ENCODE peak calls at places on chromosome 20, in nine cellular contexts. G is nephron progenitor cell; I is mucosa of descending colon; J is endodermal cell; P is CD8-positive, alpha-beta T cell; E is suprapubic skin; A is cardiac fibroblast; S is upper lobe of right lung; K is colonic mucosa. M is an unnamed sample.

GRCh38 chr20:3408251-3408637 is 775 bp upstream of the DNAAF9 start:
- DNase-seq in G (no peak), I (no peak), J (no peak), P (no peak), E (no peak), A (no peak), S (no peak), K (no peak), M (no peak)

GRCh38 chr20:10316582-10316981 is 98.0 kb downstream of the SNAP25 start:
- DNase-seq in G (no peak), I (peak), J (no peak), P (no peak), E (no peak), A (no peak), S (no peak), K (no peak), M (no peak)

GRCh38 chr20:19588731-19589130 is 169.3 kb upstream of the RIN2 start:
- DNase-seq in G (no peak), I (peak), J (no peak), P (no peak), E (no peak), A (peak), S (no peak), K (no peak), M (no peak)

GRCh38 chr20:56400001-56400640 is 7.7 kb downstream of the CSTF1 start:
- DNase-seq in G (peak), I (peak), J (peak), P (no peak), E (no peak), A (peak), S (no peak), K (peak), M (no peak)

GRCh38 chr20:48995599-48995998 is 50.5 kb upstream of the CSE1L start:
- DNase-seq in G (no peak), I (no peak), J (no peak), P (no peak), E (no peak), A (no peak), S (no peak), K (no peak), M (no peak)

GRCh38 chr20:50257860-50258259 is 67.2 kb downstream of the CEBPB start:
- DNase-seq in G (no peak), I (no peak), J (no peak), P (no peak), E (no peak), A (no peak), S (no peak), K (no peak), M (no peak)

GRCh38 chr20:25360631-25361286 is 29.9 kb downstream of the ABHD12 start:
- DNase-seq in G (no peak), I (no peak), J (no peak), P (no peak), E (no peak), A (peak), S (no peak), K (no peak), M (no peak)

GRCh38 chr20:46400253-46400652 is 6.2 kb downstream of the ELMO2 start:
- DNase-seq in G (no peak), I (no peak), J (peak), P (no peak), E (no peak), A (peak), S (no peak), K (no peak), M (no peak)

GRCh38 chr20:47262365-47263013 is 94.0 kb downstream of the ZMYND8 start:
- DNase-seq in G (no peak), I (no peak), J (no peak), P (no peak), E (no peak), A (no peak), S (no peak), K (no peak), M (no peak)

GRCh38 chr20:56322661-56323060 is 36.1 kb upstream of the FAM210B start:
- DNase-seq in G (no peak), I (no peak), J (no peak), P (no peak), E (no peak), A (no peak), S (no peak), K (no peak), M (no peak)

GRCh38 chr20:46709055-46709458 is 392 bp upstream of the SLC2A10 start:
- DNase-seq in G (no peak), I (peak), J (no peak), P (no peak), E (no peak), A (no peak), S (no peak), K (peak), M (no peak)

GRCh38 chr20:3729811-3730550 is 2.5 kb upstream of the HSPA12B start:
- DNase-seq in G (no peak), I (no peak), J (peak), P (no peak), E (no peak), A (no peak), S (peak), K (no peak), M (no peak)

GRCh38 chr20:31537116-31537858 is 23.0 kb downstream of the HM13 start:
- DNase-seq in G (no peak), I (no peak), J (no peak), P (no peak), E (no peak), A (no peak), S (no peak), K (no peak), M (no peak)

GRCh38 chr20:20664795-20665194 is 47.6 kb downstream of the RALGAPA2 start:
- DNase-seq in G (peak), I (peak), J (no peak), P (no peak), E (no peak), A (peak), S (no peak), K (no peak), M (peak)

GRCh38 chr20:30811896-30812671 is 445.4 kb upstream of the DEFB115 start:
- DNase-seq in G (no peak), I (peak), J (peak), P (no peak), E (no peak), A (peak), S (peak), K (peak), M (no peak)

GRCh38 chr20:44810391-44811149 is at the start of gene RIMS4:
- DNase-seq in G (peak), I (no peak), J (peak), P (no peak), E (no peak), A (no peak), S (no peak), K (no peak), M (no peak)

GRCh38 chr20:48338717-48339116 is 489.1 kb downstream of the PREX1 start:
- DNase-seq in G (no peak), I (no peak), J (no peak), P (no peak), E (no peak), A (peak), S (no peak), K (no peak), M (no peak)

GRCh38 chr20:16608265-16608636 is 35.0 kb upstream of the KIF16B start:
- DNase-seq in G (no peak), I (peak), J (no peak), P (no peak), E (no peak), A (peak), S (no peak), K (peak), M (no peak)

GRCh38 chr20:16647875-16648597 is 74.8 kb upstream of the KIF16B start:
- DNase-seq in G (no peak), I (no peak), J (no peak), P (no peak), E (no peak), A (no peak), S (no peak), K (no peak), M (no peak)

GRCh38 chr20:25378884-25379733 is 11.5 kb downstream of the ABHD12 start:
- DNase-seq in G (no peak), I (no peak), J (no peak), P (no peak), E (no peak), A (no peak), S (no peak), K (no peak), M (no peak)

GRCh38 chr20:44167736-44168135 is 19.3 kb downstream of the JPH2 start:
- DNase-seq in G (no peak), I (no peak), J (no peak), P (no peak), E (no peak), A (no peak), S (no peak), K (no peak), M (no peak)

GRCh38 chr20:15703171-15703911 is 869.9 kb downstream of the KIF16B start:
- DNase-seq in G (no peak), I (no peak), J (no peak), P (no peak), E (no peak), A (no peak), S (no peak), K (no peak), M (peak)

GRCh38 chr20:20214757-20215275 is 153.1 kb upstream of the INSM1 start:
- DNase-seq in G (no peak), I (no peak), J (no peak), P (no peak), E (no peak), A (no peak), S (no peak), K (no peak), M (no peak)

GRCh38 chr20:46099491-46100287 is 9.9 kb upstream of the NCOA5 start:
- DNase-seq in G (peak), I (peak), J (peak), P (no peak), E (no peak), A (no peak), S (peak), K (no peak), M (no peak)

GRCh38 chr20:46012926-46013825 is 4.5 kb downstream of the MMP9 start:
- DNase-seq in G (peak), I (no peak), J (no peak), P (no peak), E (no peak), A (no peak), S (peak), K (no peak), M (no peak)

GRCh38 chr20:40497781-40498691 is 191.0 kb downstream of the MAFB start:
- DNase-seq in G (no peak), I (no peak), J (no peak), P (no peak), E (peak), A (peak), S (peak), K (no peak), M (no peak)

GRCh38 chr20:676315-676937 is 824 bp upstream of the SCRT2 start:
- DNase-seq in G (peak), I (peak), J (no peak), P (no peak), E (no peak), A (no peak), S (no peak), K (no peak), M (no peak)

GRCh38 chr20:21102691-21103311 is 3.4 kb downstream of the LINC00237 start:
- DNase-seq in G (peak), I (peak), J (peak), P (no peak), E (peak), A (peak), S (peak), K (peak), M (no peak)

GRCh38 chr20:45993197-45993951 is 15.3 kb upstream of the MMP9 start:
- DNase-seq in G (no peak), I (no peak), J (peak), P (no peak), E (no peak), A (no peak), S (peak), K (peak), M (peak)

GRCh38 chr20:3248167-3248992 is 9.4 kb upstream of the SLC4A11 start:
- DNase-seq in G (peak), I (peak), J (peak), P (no peak), E (no peak), A (peak), S (no peak), K (no peak), M (no peak)

GRCh38 chr20:51022227-51022802 is 592 bp downstream of the KCNG1 start:
- DNase-seq in G (no peak), I (no peak), J (no peak), P (no peak), E (no peak), A (no peak), S (no peak), K (no peak), M (no peak)

GRCh38 chr20:63276956-63277355 is 4.3 kb downstream of the ARFGAP1 start:
- DNase-seq in G (no peak), I (no peak), J (no peak), P (no peak), E (no peak), A (no peak), S (no peak), K (no peak), M (no peak)
- TF ChIP-seq CTCF in G (no peak), I (no peak), J (peak), P (no peak), E (no peak), A (no peak), S (no peak), K (no peak), M (no peak)

GRCh38 chr20:61304750-61305149 is 52.7 kb downstream of the CDH4 start:
- DNase-seq in G (no peak), I (no peak), J (no peak), P (no peak), E (no peak), A (no peak), S (no peak), K (no peak), M (no peak)

GRCh38 chr20:61300741-61301140 is 48.7 kb downstream of the CDH4 start:
- DNase-seq in G (no peak), I (no peak), J (no peak), P (no peak), E (no peak), A (no peak), S (no peak), K (no peak), M (no peak)

GRCh38 chr20:61301995-61302525 is 50.0 kb downstream of the CDH4 start:
- DNase-seq in G (no peak), I (no peak), J (no peak), P (no peak), E (no peak), A (no peak), S (no peak), K (no peak), M (no peak)

GRCh38 chr20:61303675-61304074 is 51.6 kb downstream of the CDH4 start:
- DNase-seq in G (no peak), I (no peak), J (no peak), P (no peak), E (no peak), A (no peak), S (no peak), K (no peak), M (no peak)

DNA sequence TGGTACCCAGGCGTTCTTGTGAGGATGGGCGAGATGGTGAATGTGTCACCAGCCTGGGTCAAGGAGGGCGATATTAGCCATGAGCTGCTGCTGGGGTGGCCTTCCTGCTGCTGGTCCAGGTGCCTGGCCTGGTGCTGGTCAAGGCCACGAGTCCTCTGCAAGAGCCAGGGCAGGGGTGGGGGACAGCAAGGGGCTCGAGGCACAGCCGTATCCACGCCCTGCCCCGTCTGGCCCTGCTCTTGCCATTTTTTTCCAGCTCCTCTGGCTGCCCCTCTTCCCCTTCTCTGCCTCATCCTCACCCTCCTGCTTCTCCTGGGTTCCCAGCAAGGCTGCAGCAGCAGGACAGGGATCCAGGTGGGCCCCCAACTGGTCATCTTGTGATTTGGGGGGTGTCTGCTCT is 51.2 kb downstream of the CDH4 start:
- DNase-seq in G (no peak), I (no peak), J (no peak), P (no peak), E (no peak), A (no peak), S (no peak), K (no peak), M (no peak)
- TF ChIP-seq CTCF in G (no peak), I (no peak), J (no peak), P (no peak), E (no peak), A (no peak), S (no peak), K (no peak), M (no peak)

GRCh38 chr20:5592165-5592564 is 158.0 kb upstream of the SHLD1 start:
- DNase-seq in G (no peak), I (no peak), J (no peak), P (no peak), E (no peak), A (no peak), S (no peak), K (no peak), M (no peak)

GRCh38 chr20:5595744-5596143 is 154.5 kb upstream of the SHLD1 start:
- DNase-seq in G (no peak), I (no peak), J (no peak), P (no peak), E (no peak), A (no peak), S (no peak), K (no peak), M (no peak)

GRCh38 chr20:5590899-5591298 is 159.3 kb upstream of the SHLD1 start:
- DNase-seq in G (no peak), I (no peak), J (no peak), P (no peak), E (no peak), A (no peak), S (no peak), K (no peak), M (no peak)

GRCh38 chr20:5596401-5597193 is 153.6 kb upstream of the SHLD1 start:
- DNase-seq in G (no peak), I (no peak), J (no peak), P (no peak), E (no peak), A (no peak), S (no peak), K (no peak), M (no peak)

DNA sequence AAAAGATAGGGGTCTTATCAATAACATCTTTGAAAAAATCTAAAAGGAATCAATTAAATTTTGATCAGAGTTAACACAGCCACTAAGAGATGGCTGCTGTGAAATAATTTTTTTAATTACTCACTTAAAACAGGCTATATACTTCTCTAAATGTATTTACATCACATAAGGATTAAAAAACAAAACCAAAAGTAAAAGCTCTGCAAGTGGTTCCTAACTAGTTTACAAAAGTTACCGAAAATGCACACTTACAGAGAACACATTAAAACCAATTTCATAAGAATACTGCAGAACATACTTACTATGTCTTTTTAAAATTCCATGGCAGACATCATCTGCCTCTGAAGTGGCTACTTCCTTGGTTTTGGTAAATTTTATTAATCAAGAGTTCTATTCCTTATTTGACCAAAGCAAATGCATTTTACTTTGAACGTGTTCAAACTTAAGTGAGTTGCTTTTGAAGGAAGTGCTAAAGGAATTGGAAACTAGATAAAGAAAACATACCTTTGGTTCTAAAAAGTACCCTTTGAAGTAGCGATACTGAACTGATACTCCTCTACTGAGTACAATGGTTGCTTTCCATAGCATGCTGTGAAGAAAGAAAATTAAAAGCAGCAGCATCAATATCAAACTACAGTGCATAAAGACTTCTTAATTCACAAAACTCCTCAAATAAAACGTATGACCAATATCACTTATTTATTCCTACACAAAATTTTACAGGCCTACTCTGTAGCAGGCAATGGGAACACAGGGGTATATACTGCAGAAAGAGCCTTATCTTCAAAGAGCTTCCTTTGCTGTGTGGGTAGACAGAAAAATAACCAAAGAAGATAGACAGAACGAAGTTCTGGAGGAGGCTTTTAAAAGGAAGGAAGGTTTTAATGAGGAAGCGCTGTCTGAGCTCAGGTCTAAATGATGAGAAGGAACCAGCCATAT is 157.1 kb upstream of the SHLD1 start:
- DNase-seq in G (no peak), I (no peak), J (no peak), P (no peak), E (no peak), A (no peak), S (no peak), K (no peak), M (no peak)
- TF ChIP-seq CTCF in G (no peak), I (no peak), J (no peak), P (no peak), E (no peak), A (no peak), S (no peak), K (no peak), M (no peak)

GRCh38 chr20:52812231-52812847 is 159.8 kb upstream of the TSHZ2 start:
- DNase-seq in G (no peak), I (no peak), J (peak), P (no peak), E (no peak), A (no peak), S (no peak), K (no peak), M (no peak)
- TF ChIP-seq CTCF in G (no peak), I (no peak), J (peak), P (no peak), E (no peak), A (no peak), S (no peak), K (no peak), M (peak)

GRCh38 chr20:5056801-5057599 is 55.7 kb upstream of the SLC23A2 start:
- DNase-seq in G (no peak), I (peak), J (peak), P (peak), E (no peak), A (peak), S (peak), K (peak), M (no peak)
- TF ChIP-seq CTCF in G (no peak), I (no peak), J (peak), P (peak), E (no peak), A (peak), S (peak), K (peak), M (peak)

M was measured in epithelial cell of proximal tubule.